ENCODE peak calls at places on chromosomes 13 and 19, in six cellular contexts. X is A549, A is uterus, I is CD14-positive monocyte, R is cardiac muscle cell, Q is adrenal gland. D is an unnamed sample.

GRCh38 chr19:19539738-19540703 is 2.0 kb downstream of the CILP2 start:
- DNase-seq in X (peak; percentile 52), R (peak; percentile 79), Q (no peak), A (peak; percentile 33), I (peak; percentile 76), D (no peak)

GRCh38 chr19:36821758-36822157 is 16.4 kb downstream of the ZNF790 start:
- DNase-seq in Q (no peak), I (no peak), A (no peak), X (no peak), R (no peak), D (no peak)

GRCh38 chr19:53007200-53008054 is 6.3 kb upstream of the ERVV-1 start:
- DNase-seq in A (no peak), Q (no peak), R (no peak), X (no peak), I (no peak), D (no peak)

GRCh38 chr13:113584870-113585671 is 518 bp downstream of the TFDP1 start:
- DNase-seq in X (peak; percentile 9), R (no peak), I (peak; percentile 29), Q (no peak), A (peak; percentile 13), D (no peak)

GRCh38 chr13:63190742-63191141 is 1775.1 kb upstream of the PCDH20 start:
- DNase-seq in Q (no peak), X (peak; percentile 55), A (no peak), R (peak; percentile 22), I (no peak), D (no peak)

GRCh38 chr19:29662604-29663404 is 2.5 kb upstream of the PLEKHF1 start:
- DNase-seq in Q (peak; percentile 71), I (no peak), R (peak; percentile 95), X (peak; percentile 33), A (peak; percentile 82), D (peak; percentile 79)

GRCh38 chr19:46017095-46017429 is 5.8 kb downstream of the PGLYRP1 start:
- DNase-seq in A (no peak), Q (no peak), X (no peak), R (no peak), I (no peak), D (no peak)

GRCh38 chr19:39568604-39569003 is 28.6 kb upstream of the EID2 start:
- DNase-seq in A (no peak), X (peak; percentile 37), R (peak; percentile 3), I (no peak), Q (no peak), D (no peak)

GRCh38 chr13:94710881-94711560 is 1.3 kb downstream of the SOX21 start:
- DNase-seq in Q (no peak), X (peak; percentile 42), A (no peak), R (no peak), I (no peak), D (no peak)

GRCh38 chr19:47021536-47022139 is 2.0 kb downstream of the NPAS1 start:
- DNase-seq in I (no peak), A (no peak), Q (no peak), X (peak; percentile 53), R (no peak), D (no peak)

GRCh38 chr19:40777795-40778044 is 327 bp upstream of the RAB4B start:
- DNase-seq in Q (no peak), A (no peak), X (no peak), R (no peak), I (no peak), D (no peak)

GRCh38 chr13:35797244-35797643 is 320.8 kb upstream of the MAB21L1 start:
- DNase-seq in X (no peak), Q (no peak), I (no peak), A (no peak), R (no peak), D (no peak)

GRCh38 chr19:30406220-30406944 is 34.2 kb downstream of the ZNF536 start:
- DNase-seq in A (no peak), I (no peak), R (no peak), X (peak; percentile 56), Q (peak; percentile 62), D (no peak)

GRCh38 chr19:37936166-37936565 is 29.2 kb downstream of the SIPA1L3 start:
- DNase-seq in X (peak; percentile 55), R (no peak), A (no peak), I (no peak), Q (no peak), D (no peak)

GRCh38 chr19:36973021-36973843 is 57.1 kb downstream of the ZNF568 start:
- DNase-seq in A (peak; percentile 79), I (peak; percentile 58), R (peak; percentile 87), Q (peak; percentile 87), X (no peak), D (peak; percentile 34)

GRCh38 chr19:41705393-41706174 is 2.8 kb upstream of the CEACAM5 start:
- DNase-seq in X (peak; percentile 53), Q (no peak), I (no peak), R (peak; percentile 25), A (no peak), D (no peak)

GRCh38 chr19:54518844-54519243 is 16.2 kb downstream of the LAIR2 start:
- DNase-seq in R (peak; percentile 0), I (no peak), A (no peak), X (no peak), Q (no peak), D (no peak)

GRCh38 chr19:1813197-1813836 is 1.2 kb upstream of the ATP8B3 start:
- DNase-seq in Q (no peak), I (no peak), X (no peak), R (no peak), A (no peak), D (no peak)

GRCh38 chr19:46378268-46378667 is 31.4 kb downstream of the PPP5C start:
- DNase-seq in A (no peak), Q (no peak), X (no peak), I (no peak), R (peak; percentile 64), D (peak; percentile 68)

GRCh38 chr13:104779311-104779710 is 1713.1 kb upstream of the SLC10A2 start:
- DNase-seq in X (no peak), R (peak; percentile 6), I (no peak), A (no peak), Q (no peak), D (no peak)

GRCh38 chr19:56147307-56147706 is 6.2 kb downstream of the ZNF444 start:
- DNase-seq in A (no peak), R (no peak), X (no peak), Q (peak; percentile 57), I (no peak), D (no peak)

GRCh38 chr19:55488986-55489710 is 912 bp downstream of the SSC5D start:
- DNase-seq in Q (no peak), R (peak; percentile 38), X (no peak), I (no peak), A (peak; percentile 66), D (no peak)

GRCh38 chr19:11166281-11167142 is 10.9 kb upstream of the SPC24 start:
- DNase-seq in I (no peak), X (no peak), A (peak; percentile 61), Q (no peak), R (peak; percentile 61), D (peak; percentile 84)

GRCh38 chr13:98653471-98653985 is 76.6 kb upstream of the STK24 start:
- DNase-seq in A (peak; percentile 74), X (peak; percentile 76), R (peak; percentile 78), I (peak; percentile 60), Q (peak; percentile 82), D (peak; percentile 48)

GRCh38 chr19:18488838-18489626 is 32.8 kb downstream of the ELL start:
- DNase-seq in A (no peak), X (peak; percentile 45), I (no peak), R (no peak), Q (peak; percentile 46), D (no peak)

GRCh38 chr19:7230826-7231225 is 63.4 kb downstream of the INSR start:
- DNase-seq in Q (peak; percentile 91), R (no peak), A (peak; percentile 46), I (no peak), X (no peak), D (no peak)

GRCh38 chr13:30673669-30674521 is 56.2 kb downstream of the USPL1 start:
- DNase-seq in I (peak; percentile 93), X (peak; percentile 88), A (peak; percentile 86), Q (peak; percentile 89), R (peak; percentile 87), D (peak; percentile 48)

GRCh38 chr13:33186851-33187250 is 98.7 kb downstream of the STARD13 start:
- DNase-seq in R (peak; percentile 78), I (no peak), A (no peak), X (no peak), Q (no peak), D (no peak)

GRCh38 chr13:49272296-49272695 is 24.6 kb downstream of the CDADC1 start:
- DNase-seq in A (no peak), I (no peak), R (no peak), X (no peak), Q (no peak), D (no peak)

DNA sequence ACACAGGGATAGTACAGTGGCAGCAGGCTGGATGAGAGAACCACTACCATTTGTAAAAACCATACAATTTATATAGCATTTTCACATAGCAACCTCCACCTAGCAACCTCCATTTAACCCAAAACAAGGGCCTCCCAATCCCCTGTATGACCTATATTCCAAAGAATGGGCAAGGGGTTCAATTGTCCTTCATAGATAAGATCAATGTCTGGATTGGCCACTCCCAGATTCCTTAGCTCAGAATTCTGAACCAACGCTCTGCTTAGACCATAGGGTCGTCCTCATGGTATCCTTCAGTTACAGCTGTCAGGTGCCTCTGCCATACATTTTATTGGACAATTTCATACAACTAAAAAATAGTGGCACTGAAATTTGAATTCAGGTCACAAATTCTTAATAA is 166.2 kb downstream of the KCTD12 start:
- DNase-seq in A (no peak), X (no peak), Q (no peak), R (no peak), I (no peak), D (no peak)
- TF ChIP-seq CTCF in A (no peak), X (no peak), Q (no peak), R (no peak), I (no peak), D (no peak)

GRCh38 chr19:48393559-48394330 is at the start of gene GRIN2D:
- DNase-seq in A (no peak), R (peak; percentile 47), Q (no peak), I (no peak), X (peak; percentile 68), D (no peak)
- TF ChIP-seq CTCF in A (no peak), R (no peak), Q (no peak), I (no peak), X (no peak), D (peak; percentile 0)

DNA sequence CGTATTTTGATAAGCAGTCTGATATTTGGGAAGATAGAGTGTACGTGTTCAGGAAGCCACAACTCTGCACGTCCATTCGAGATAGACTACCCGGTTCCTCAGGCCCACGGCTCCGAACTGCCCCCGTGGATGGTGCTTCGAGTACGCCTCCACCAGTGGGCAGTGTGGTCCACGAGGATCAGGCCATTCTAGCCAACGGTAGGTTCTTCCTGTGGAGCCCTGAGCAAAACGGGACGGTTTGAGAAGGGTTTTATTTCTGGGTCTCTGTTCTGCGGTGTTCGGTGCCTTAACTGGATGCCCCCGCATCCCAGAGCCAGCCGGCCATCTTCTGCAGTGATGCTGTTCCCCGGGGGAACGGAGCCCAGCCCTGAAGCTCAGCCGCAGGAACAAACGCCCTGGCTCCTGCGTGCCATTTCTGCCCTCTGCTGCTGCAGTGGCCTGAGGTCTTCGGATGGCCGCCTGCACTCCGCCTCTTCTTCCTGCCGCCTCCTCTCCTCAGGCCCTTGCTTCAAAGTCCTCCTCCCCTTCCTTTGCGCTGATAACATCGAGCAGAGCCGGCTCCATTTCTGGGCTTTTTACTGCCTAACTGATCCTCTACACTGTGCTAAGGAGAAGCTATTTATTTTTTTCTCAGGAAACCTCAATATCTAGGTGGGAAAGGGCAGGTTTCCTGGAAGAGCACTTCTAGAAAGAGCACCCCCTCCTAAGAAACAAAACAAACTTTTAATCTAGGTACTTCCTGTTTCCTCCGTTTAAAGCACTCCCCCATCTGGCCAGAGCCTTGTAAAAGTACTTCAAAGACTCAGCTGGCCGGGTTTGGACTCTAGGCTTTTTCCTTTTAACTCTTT is 36.2 kb upstream of the SLC46A3 start:
- DNase-seq in A (no peak), Q (peak; percentile 32), X (peak; percentile 40), I (no peak), R (peak; percentile 75), D (no peak)
- TF ChIP-seq CTCF in A (no peak), Q (peak; percentile 6), X (no peak), I (no peak), R (peak; percentile 35), D (no peak)

GRCh38 chr13:97030705-97031452 is 36.6 kb upstream of the OXGR1 start:
- DNase-seq in Q (no peak), A (no peak), I (no peak), X (peak; percentile 69), R (peak; percentile 83), D (no peak)
- TF ChIP-seq CTCF in Q (peak; percentile 38), A (no peak), I (no peak), X (peak; percentile 38), R (peak; percentile 39), D (peak; percentile 23)